ENCODE peak calls at places on chromosomes 4 and X, in five cellular contexts. U, Z, C, S and M are unnamed samples.

GRCh38 chrX:133171962-133172708 is 46.0 kb downstream of the TFDP3 start:
- DNase-seq in C (no peak), U (no peak), Z (no peak), S (no peak), M (no peak)

GRCh38 chr4:74630551-74630950 is 163.8 kb downstream of the BTC start:
- DNase-seq in Z (no peak), C (no peak), S (no peak), U (no peak), M (no peak)

GRCh38 chr4:23422878-23423277 is 467.0 kb downstream of the PPARGC1A start:
- DNase-seq in Z (no peak), S (no peak), U (no peak), C (no peak), M (no peak)

GRCh38 chr4:24010573-24010972 is 120.7 kb upstream of the PPARGC1A start:
- DNase-seq in Z (no peak), U (no peak), S (no peak), C (no peak), M (no peak)

GRCh38 chr4:129110931-129111330 is 15.0 kb downstream of the C4orf33 start:
- DNase-seq in S (no peak), Z (no peak), C (no peak), U (no peak), M (no peak)

GRCh38 chr4:74546020-74546419 is 101.1 kb downstream of the AREG start:
- DNase-seq in S (no peak), U (no peak), Z (no peak), C (no peak), M (no peak)

GRCh38 chr4:126441173-126441810 is 1126.5 kb downstream of the FAT4 start:
- DNase-seq in Z (no peak), C (no peak), S (no peak), U (no peak), M (no peak)

GRCh38 chr4:158020175-158020574 is 152.7 kb downstream of the GASK1B start:
- DNase-seq in C (no peak), U (peak), S (no peak), Z (no peak), M (no peak)

GRCh38 chrX:101091817-101092216 is 6.2 kb upstream of the CENPI start:
- DNase-seq in S (no peak), U (no peak), Z (no peak), C (no peak), M (no peak)

GRCh38 chrX:107856289-107856688 is 30.6 kb downstream of the MID2 start:
- DNase-seq in C (no peak), U (no peak), S (no peak), Z (no peak), M (no peak)

GRCh38 chr4:186304816-186305520 is 39.0 kb downstream of the F11 start:
- DNase-seq in S (no peak), Z (no peak), C (no peak), U (no peak), M (no peak)

GRCh38 chr4:39713691-39714090 is 15.8 kb downstream of the UBE2K start:
- DNase-seq in Z (no peak), U (peak), C (no peak), S (no peak), M (no peak)

GRCh38 chr4:112142152-112142551 is 3.1 kb upstream of the FAM241A start:
- DNase-seq in Z (no peak), C (no peak), U (no peak), S (no peak), M (no peak)

GRCh38 chr4:92305878-92306520 is 2.2 kb downstream of the GRID2 start:
- DNase-seq in S (no peak), C (no peak), Z (peak), U (no peak), M (peak)

GRCh38 chr4:45453258-45453841 is 670.5 kb downstream of the GABRG1 start:
- DNase-seq in U (no peak), S (no peak), Z (no peak), C (no peak), M (no peak)

GRCh38 chr4:146072381-146072780 is 103.1 kb upstream of the LSM6 start:
- DNase-seq in Z (no peak), C (no peak), U (no peak), S (no peak), M (no peak)

GRCh38 chrX:15151267-15152196 is 118.4 kb downstream of the ASB9 start:
- DNase-seq in U (no peak), C (no peak), S (peak), Z (no peak), M (no peak)

GRCh38 chr4:165326831-165327210 is 648 bp upstream of the MSMO1 start:
- DNase-seq in S (no peak), C (no peak), Z (peak), U (no peak), M (no peak)

GRCh38 chrX:11792461-11793421 is 34.7 kb downstream of the MSL3 start:
- DNase-seq in Z (peak), S (peak), C (no peak), U (no peak), M (no peak)